ENCODE peak calls at places on chromosomes 7 and 10, in seven cellular contexts. O, E, R, H, U, D and B are unnamed samples.

GRCh38 chr10:50349554-50349953 is 98.2 kb upstream of the ASAH2 start:
- DNase-seq in O (no peak), E (no peak), R (no peak), H (no peak), U (no peak), D (no peak), B (no peak)

GRCh38 chr7:81743665-81744064 is 26.2 kb downstream of the HGF start:
- DNase-seq in O (no peak), E (no peak), R (no peak), H (no peak), U (no peak), D (no peak), B (no peak)

GRCh38 chr7:539731-540411 is 20.2 kb upstream of the PDGFA start:
- DNase-seq in O (no peak), E (no peak), R (no peak), H (peak), U (peak), D (peak), B (peak)

GRCh38 chr10:1185911-1186692 is 129.9 kb downstream of the WDR37 start:
- DNase-seq in O (no peak), E (no peak), R (no peak), H (no peak), U (no peak), D (no peak), B (no peak)

GRCh38 chr7:132319481-132319880 is 256.8 kb downstream of the PLXNA4 start:
- DNase-seq in O (no peak), E (no peak), R (no peak), H (no peak), U (no peak), D (no peak), B (peak)

GRCh38 chr7:90248706-90249105 is 3.7 kb downstream of the CFAP69 start:
- DNase-seq in O (no peak), E (no peak), R (no peak), H (no peak), U (no peak), D (no peak), B (no peak)

GRCh38 chr10:133528845-133529575 is 1.8 kb downstream of the CYP2E1 start:
- DNase-seq in O (no peak), E (no peak), R (no peak), H (peak), U (peak), D (no peak), B (peak)

GRCh38 chr7:137325927-137326326 is 17.6 kb downstream of the PTN start:
- DNase-seq in O (no peak), E (no peak), R (no peak), H (no peak), U (no peak), D (no peak), B (no peak)

GRCh38 chr7:72403677-72404076 is 8.5 kb downstream of the CALN1 start:
- DNase-seq in O (no peak), E (no peak), R (no peak), H (no peak), U (no peak), D (no peak), B (no peak)

GRCh38 chr7:117171106-117171505 is 151.8 kb downstream of the WNT2 start:
- DNase-seq in O (no peak), E (no peak), R (no peak), H (no peak), U (no peak), D (no peak), B (no peak)

GRCh38 chr10:28393956-28394568 is 91.2 kb upstream of the MPP7 start:
- DNase-seq in O (peak), E (peak), R (peak), H (peak), U (peak), D (peak), B (peak)

GRCh38 chr10:6044651-6045599 is 17.2 kb downstream of the IL2RA start:
- DNase-seq in O (peak), E (no peak), R (peak), H (no peak), U (no peak), D (no peak), B (no peak)

GRCh38 chr10:101663097-101663496 is 31.9 kb downstream of the FBXW4 start:
- DNase-seq in O (no peak), E (no peak), R (no peak), H (no peak), U (no peak), D (no peak), B (no peak)

GRCh38 chr7:42070068-42070467 is 166.9 kb downstream of the GLI3 start:
- DNase-seq in O (no peak), E (no peak), R (no peak), H (peak), U (peak), D (no peak), B (peak)

GRCh38 chr7:74612015-74612829 is 45.3 kb upstream of the GTF2I start:
- DNase-seq in O (no peak), E (no peak), R (no peak), H (peak), U (peak), D (peak), B (peak)

GRCh38 chr7:104156842-104157277 is 51.0 kb downstream of the ORC5 start:
- DNase-seq in O (no peak), E (no peak), R (no peak), H (peak), U (peak), D (peak), B (peak)

GRCh38 chr10:46555713-46556514 is 544 bp downstream of the GPRIN2 start:
- DNase-seq in O (peak), E (no peak), R (no peak), H (no peak), U (no peak), D (no peak), B (peak)

GRCh38 chr10:50373821-50374501 is 122.6 kb upstream of the ASAH2 start:
- DNase-seq in O (no peak), E (no peak), R (no peak), H (peak), U (peak), D (no peak), B (peak)

GRCh38 chr10:22629843-22630228 is 84.5 kb downstream of the PIP4K2A start:
- DNase-seq in O (peak), E (no peak), R (peak), H (no peak), U (no peak), D (no peak), B (no peak)

GRCh38 chr7:38425509-38425908 is 152.1 kb upstream of the TARP start:
- DNase-seq in O (no peak), E (peak), R (no peak), H (no peak), U (no peak), D (no peak), B (no peak)

GRCh38 chr10:58735087-58735486 is 222.4 kb downstream of the BICC1 start:
- DNase-seq in O (no peak), E (no peak), R (no peak), H (no peak), U (no peak), D (no peak), B (no peak)

GRCh38 chr7:45159296-45159695 is 1.7 kb downstream of the RAMP3 start:
- DNase-seq in O (no peak), E (no peak), R (no peak), H (no peak), U (no peak), D (no peak), B (no peak)

GRCh38 chr7:83149466-83149865 is 13.2 kb downstream of the PCLO start:
- DNase-seq in O (no peak), E (no peak), R (no peak), H (peak), U (peak), D (no peak), B (no peak)

GRCh38 chr10:42961156-42961589 is 115.7 kb upstream of the RET start:
- DNase-seq in O (no peak), E (no peak), R (no peak), H (no peak), U (no peak), D (no peak), B (no peak)

GRCh38 chr7:126605056-126605455 is 647.7 kb downstream of the GRM8 start:
- DNase-seq in O (no peak), E (no peak), R (no peak), H (no peak), U (no peak), D (no peak), B (no peak)

GRCh38 chr7:2032030-2032875 is 200.5 kb downstream of the MAD1L1 start:
- DNase-seq in O (no peak), E (no peak), R (no peak), H (peak), U (peak), D (no peak), B (peak)

GRCh38 chr7:25517906-25518305 is 289.6 kb upstream of the NPVF start:
- DNase-seq in O (no peak), E (no peak), R (no peak), H (no peak), U (no peak), D (no peak), B (no peak)

GRCh38 chr7:28703054-28703765 is 254.9 kb downstream of the TRIL start:
- DNase-seq in O (no peak), E (no peak), R (no peak), H (no peak), U (no peak), D (no peak), B (no peak)

GRCh38 chr7:29884399-29885272 is 78.3 kb downstream of the WIPF3 start:
- DNase-seq in O (no peak), E (no peak), R (no peak), H (no peak), U (no peak), D (no peak), B (peak)

GRCh38 chr7:2566890-2567662 is 8.3 kb downstream of the IQCE start:
- DNase-seq in O (peak), E (peak), R (peak), H (no peak), U (no peak), D (no peak), B (no peak)

GRCh38 chr10:24853661-24854060 is 98.7 kb downstream of the PRTFDC1 start:
- DNase-seq in O (no peak), E (no peak), R (no peak), H (no peak), U (no peak), D (no peak), B (no peak)

GRCh38 chr7:151136515-151136908 is 31.0 kb downstream of the GBX1 start:
- DNase-seq in O (no peak), E (no peak), R (no peak), H (no peak), U (no peak), D (no peak), B (no peak)